ENCODE peak calls at places on chromosomes 12 and 14, in nine cellular contexts. Y, O, B, D, C, N, I, Q and A are unnamed samples.

GRCh38 chr14:60274448-60274847 is 25.4 kb downstream of the PPM1A start:
- DNase-seq in Y (no peak), O (no peak), B (no peak), D (no peak), C (no peak), N (no peak), I (no peak), Q (no peak), A (no peak)

GRCh38 chr12:24742378-24742777 is 206.5 kb downstream of the BCAT1 start:
- DNase-seq in Y (no peak), O (no peak), B (no peak), D (no peak), C (peak; percentile 33), N (peak; percentile 20), I (no peak), Q (no peak), A (peak; percentile 37)

GRCh38 chr14:92632546-92633273 is 115.7 kb downstream of the LGMN start:
- DNase-seq in Y (no peak), O (no peak), B (peak; percentile 50), D (no peak), C (no peak), N (no peak), I (no peak), Q (no peak), A (no peak)

GRCh38 chr12:110869035-110869434 is 22.2 kb downstream of the CCDC63 start:
- DNase-seq in Y (no peak), O (no peak), B (no peak), D (no peak), C (no peak), N (no peak), I (no peak), Q (no peak), A (no peak)

GRCh38 chr12:118175823-118176447 is 40.0 kb downstream of the PEBP1 start:
- DNase-seq in Y (no peak), O (no peak), B (no peak), D (no peak), C (no peak), N (peak; percentile 35), I (no peak), Q (no peak), A (no peak)

GRCh38 chr12:125193798-125194562 is 128.7 kb downstream of the AACS start:
- DNase-seq in Y (no peak), O (no peak), B (no peak), D (peak; percentile 47), C (no peak), N (no peak), I (peak; percentile 45), Q (peak; percentile 24), A (no peak)

GRCh38 chr14:38931969-38932652 is 170.9 kb downstream of the SEC23A start:
- DNase-seq in Y (no peak), O (no peak), B (no peak), D (no peak), C (no peak), N (no peak), I (no peak), Q (no peak), A (no peak)

GRCh38 chr12:42299392-42300308 is 26.2 kb downstream of the ZCRB1 start:
- DNase-seq in Y (no peak), O (peak; percentile 46), B (no peak), D (no peak), C (no peak), N (peak; percentile 55), I (no peak), Q (peak; percentile 80), A (peak; percentile 65)

GRCh38 chr14:66206554-66206953 is 279.6 kb upstream of the CCDC196 start:
- DNase-seq in Y (no peak), O (no peak), B (no peak), D (no peak), C (no peak), N (no peak), I (no peak), Q (no peak), A (no peak)

GRCh38 chr12:115998119-115998633 is 279.3 kb downstream of the MED13L start:
- DNase-seq in Y (no peak), O (peak; percentile 72), B (no peak), D (peak; percentile 35), C (no peak), N (peak; percentile 38), I (no peak), Q (peak; percentile 72), A (peak; percentile 19)

GRCh38 chr14:103716091-103716801 is 636 bp downstream of the ZFYVE21 start:
- DNase-seq in Y (peak; percentile 61), O (no peak), B (no peak), D (no peak), C (no peak), N (peak; percentile 75), I (no peak), Q (no peak), A (no peak)

GRCh38 chr14:103698380-103699260 is 16.6 kb downstream of the XRCC3 start:
- DNase-seq in Y (no peak), O (no peak), B (no peak), D (peak; percentile 64), C (peak; percentile 29), N (no peak), I (peak; percentile 22), Q (no peak), A (no peak)

GRCh38 chr12:13000935-13001724 is 1.1 kb upstream of the HEBP1 start:
- DNase-seq in Y (peak; percentile 78), O (peak; percentile 55), B (peak; percentile 74), D (peak; percentile 54), C (peak; percentile 50), N (peak; percentile 77), I (peak; percentile 51), Q (peak; percentile 32), A (peak; percentile 18)

GRCh38 chr12:106724934-106725333 is 49.5 kb upstream of the RIC8B start:
- DNase-seq in Y (no peak), O (no peak), B (no peak), D (no peak), C (no peak), N (no peak), I (no peak), Q (no peak), A (no peak)

GRCh38 chr14:54852215-54852614 is 50.4 kb downstream of the GCH1 start:
- DNase-seq in Y (no peak), O (no peak), B (no peak), D (no peak), C (no peak), N (no peak), I (no peak), Q (no peak), A (no peak)

DNA sequence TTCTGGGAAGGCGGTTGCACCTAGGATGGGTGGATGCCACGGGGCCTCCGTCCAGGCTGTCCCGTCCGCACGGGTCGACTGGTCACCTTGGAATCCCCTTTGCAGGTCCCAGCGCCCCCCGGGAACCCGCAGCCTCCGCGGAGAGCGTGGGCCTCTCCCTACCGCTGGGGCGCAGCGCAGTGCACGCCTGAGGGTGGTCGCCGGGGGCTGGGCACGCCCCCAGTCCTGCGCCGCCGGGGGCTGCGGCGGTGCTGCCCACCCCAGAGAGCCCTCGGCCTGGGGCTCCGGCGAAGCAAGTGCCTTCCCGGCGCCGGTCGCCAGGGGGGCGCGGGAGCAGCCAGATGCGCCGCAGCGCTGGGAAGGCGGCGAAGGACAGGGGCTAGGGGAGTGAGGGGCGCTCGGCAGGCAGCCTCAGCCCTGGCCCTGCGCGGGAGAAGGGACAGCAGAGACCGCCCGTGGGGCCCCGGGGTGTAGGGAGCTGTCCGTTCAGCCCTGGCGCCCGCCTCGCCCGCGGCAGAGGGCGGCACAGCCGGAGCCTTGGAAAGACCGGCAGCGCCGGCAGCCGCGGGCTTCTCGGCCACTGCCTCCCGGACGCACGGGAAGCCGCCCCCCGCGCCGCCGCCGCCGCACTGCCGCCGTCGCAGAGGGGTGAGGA is 527 bp downstream of the ZDHHC22 start:
- DNase-seq in Y (no peak), O (peak; percentile 18), B (no peak), D (no peak), C (no peak), N (peak; percentile 63), I (peak; percentile 84), Q (peak; percentile 18), A (no peak)
- TF ChIP-seq CTCF in Y (peak; percentile 10), O (peak; percentile 4), B (no peak), D (peak; percentile 28), C (no peak), N (no peak), I (peak; percentile 40), Q (peak; percentile 9), A (peak; percentile 39)

DNA sequence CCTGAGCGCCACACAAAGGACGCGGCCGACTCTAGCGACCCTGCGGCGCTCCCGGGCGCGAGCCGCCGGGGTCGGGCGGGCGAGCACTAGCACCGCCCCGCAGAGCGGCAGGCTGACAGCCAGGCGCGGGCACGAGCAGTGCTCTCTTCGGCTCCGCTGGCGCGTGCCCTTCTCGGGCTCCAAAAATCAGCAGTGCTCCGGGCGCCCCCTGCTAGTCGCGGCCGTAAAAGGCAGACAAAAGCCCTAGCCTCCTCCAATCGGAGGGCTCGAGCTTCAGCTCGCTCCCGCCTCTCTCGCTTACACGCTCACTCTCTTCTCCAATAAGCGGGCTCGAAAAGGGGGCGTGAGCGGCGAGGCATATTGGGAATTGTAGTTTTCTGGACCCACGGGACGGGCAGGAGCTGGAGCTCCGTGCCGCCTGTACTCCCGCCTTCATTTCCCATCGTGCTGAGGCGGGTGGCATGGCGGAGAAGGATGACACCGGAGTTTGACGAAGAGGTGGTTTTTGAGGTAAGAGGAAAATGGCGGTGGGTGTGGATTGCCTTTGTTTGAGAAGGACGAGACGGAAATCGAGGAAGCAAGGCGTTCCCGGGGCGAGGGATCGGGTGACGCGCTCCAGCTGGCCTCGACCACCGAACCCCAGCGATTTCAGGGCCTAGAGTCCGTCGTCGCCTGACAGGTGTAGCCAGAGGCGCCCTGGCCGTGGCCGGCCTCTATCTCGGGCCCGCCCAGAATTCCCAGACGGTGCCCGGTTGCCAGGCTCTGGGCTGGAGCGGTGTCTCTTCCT is at the start of the genes FGD6 and VEZT:
- DNase-seq in Y (peak; percentile 98), O (peak; percentile 99), B (peak; percentile 100), D (peak; percentile 94), C (peak; percentile 99), N (peak; percentile 95), I (peak; percentile 99), Q (peak; percentile 99), A (peak; percentile 97)
- TF ChIP-seq CTCF in Y (peak; percentile 66), O (peak; percentile 49), B (no peak), D (peak; percentile 82), C (peak; percentile 68), N (peak; percentile 35), I (peak; percentile 56), Q (peak; percentile 87), A (peak; percentile 70)

DNA sequence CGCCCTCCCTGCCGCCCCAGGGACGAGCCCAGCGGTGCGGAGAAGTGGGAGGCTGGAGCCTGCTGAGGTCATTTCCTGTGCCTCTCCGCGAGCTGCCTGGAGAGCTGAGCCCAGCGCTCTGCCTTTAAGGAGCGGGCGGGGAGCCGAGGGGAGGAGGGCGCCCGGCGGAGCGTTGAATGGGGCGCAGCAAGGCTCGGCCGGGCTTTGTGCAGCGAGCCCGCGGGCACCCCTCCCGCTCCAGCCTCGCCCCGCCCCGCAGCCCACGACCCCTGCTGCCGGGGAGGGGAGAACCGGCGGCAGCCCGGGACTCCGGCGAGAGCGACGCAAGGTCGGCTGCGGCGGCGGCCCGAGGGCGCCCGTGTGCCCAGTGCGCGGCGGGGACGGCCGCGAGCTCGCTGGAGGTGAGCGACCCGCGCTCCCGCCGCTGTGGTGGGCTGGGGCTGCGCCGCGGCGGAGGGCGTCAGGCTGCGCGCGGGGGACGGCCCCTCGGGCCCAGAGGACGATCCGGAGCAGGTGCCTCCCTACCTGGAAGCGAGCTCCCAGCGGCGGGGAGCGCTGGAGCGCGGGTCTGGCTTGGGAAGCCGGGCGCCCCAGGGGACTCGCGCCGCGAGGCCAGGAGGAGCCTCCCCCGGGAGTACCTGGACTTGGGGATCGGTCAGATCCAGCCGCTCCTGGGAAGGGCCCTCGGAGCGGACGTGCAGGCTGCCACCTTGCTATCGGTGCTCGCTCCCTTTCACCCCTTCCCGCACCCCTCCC is at the start of gene PLEKHH1:
- DNase-seq in Y (peak; percentile 85), O (peak; percentile 61), B (peak; percentile 89), D (peak; percentile 76), C (peak; percentile 84), N (peak; percentile 85), I (peak; percentile 74), Q (peak; percentile 57), A (peak; percentile 36)
- TF ChIP-seq CTCF in Y (no peak), O (no peak), B (no peak), D (peak; percentile 4), C (no peak), N (no peak), I (no peak), Q (no peak), A (no peak)

GRCh38 chr14:90726656-90727055 is 89.6 kb downstream of the TTC7B start:
- DNase-seq in Y (no peak), O (peak; percentile 36), B (peak; percentile 93), D (peak; percentile 34), C (peak; percentile 41), N (no peak), I (no peak), Q (peak; percentile 37), A (no peak)
- TF ChIP-seq CTCF in Y (no peak), O (no peak), B (no peak), D (no peak), C (no peak), N (no peak), I (peak; percentile 27), Q (peak; percentile 21), A (no peak)